ENCODE peak calls at places on chromosome 11, in nine cellular contexts. J is CD4-positive, CD25-positive, alpha-beta regulatory T cell; A is tibial nerve; N is gastrocnemius medialis; B is left lung; K is hepatocyte; D is GM23338; H is breast epithelium; T is pancreas. S is an unnamed sample.
A peak's percentile ranks its signal among the peaks of the same experiment; 100 is the strongest.

GRCh38 chr11:115333106-115333505 is 171.1 kb downstream of the CADM1 start:
- DNase-seq in K (no peak), J (no peak), N (no peak), D (peak; percentile 21), A (no peak), H (no peak), T (no peak), B (no peak), S (no peak)

GRCh38 chr11:110000858-110001257 is 92.3 kb upstream of the ZC3H12C start:
- DNase-seq in H (no peak), K (no peak), T (no peak), D (no peak), J (no peak), N (no peak), A (no peak), B (no peak), S (no peak)

GRCh38 chr11:104665631-104666030 is 232.6 kb downstream of the CASP12 start:
- DNase-seq in D (no peak), H (no peak), A (no peak), T (no peak), N (no peak), K (no peak), J (no peak), B (no peak), S (no peak)

GRCh38 chr11:43681543-43681942 is 1.0 kb downstream of the HSD17B12 start:
- DNase-seq in J (no peak), H (no peak), T (no peak), K (peak; percentile 12), D (peak; percentile 30), A (no peak), N (no peak), B (no peak), S (no peak)

GRCh38 chr11:31797227-31798056 is 13.7 kb downstream of the PAX6 start:
- DNase-seq in H (no peak), J (no peak), N (no peak), T (no peak), K (no peak), D (no peak), B (no peak), A (no peak), S (no peak)

GRCh38 chr11:84522331-84522730 is 1104.8 kb downstream of the DLG2 start:
- DNase-seq in T (no peak), K (no peak), N (no peak), H (no peak), B (no peak), D (no peak), J (no peak), A (no peak), S (no peak)

GRCh38 chr11:405976-406795 is 8.6 kb downstream of the SIGIRR start:
- DNase-seq in B (peak; percentile 74), T (peak; percentile 61), A (no peak), D (no peak), J (no peak), N (no peak), H (no peak), K (no peak), S (no peak)

GRCh38 chr11:1757861-1758610 is 5.7 kb downstream of the CTSD start:
- DNase-seq in J (peak; percentile 45), A (no peak), D (no peak), K (no peak), T (peak; percentile 49), N (no peak), B (peak; percentile 86), H (no peak), S (no peak)

GRCh38 chr11:12599408-12600143 is 74.6 kb upstream of the TEAD1 start:
- DNase-seq in D (peak; percentile 79), B (peak; percentile 91), J (peak; percentile 19), K (peak; percentile 57), T (peak; percentile 90), N (no peak), A (no peak), H (peak; percentile 56), S (peak; percentile 43)

GRCh38 chr11:8040261-8040920 is 40.6 kb upstream of the TUB start:
- DNase-seq in H (no peak), K (no peak), D (no peak), J (no peak), A (no peak), N (no peak), T (peak; percentile 20), B (no peak), S (no peak)

GRCh38 chr11:132913295-132913694 is 619.0 kb downstream of the OPCML start:
- DNase-seq in N (no peak), B (no peak), D (no peak), A (no peak), T (no peak), H (no peak), K (no peak), J (no peak), S (no peak)

GRCh38 chr11:95050595-95051202 is 1.5 kb downstream of the KDM4F start:
- DNase-seq in N (no peak), D (no peak), K (no peak), H (no peak), J (no peak), A (no peak), T (no peak), B (no peak), S (no peak)

GRCh38 chr11:72483412-72484186 is 49.3 kb upstream of the CLPB start:
- DNase-seq in K (peak; percentile 17), T (no peak), H (no peak), J (no peak), D (no peak), N (no peak), B (no peak), A (no peak), S (no peak)

GRCh38 chr11:5591613-5592012 is 4.8 kb upstream of the TRIM6 start:
- DNase-seq in J (no peak), B (no peak), N (no peak), H (no peak), D (no peak), T (no peak), K (no peak), A (no peak), S (no peak)

GRCh38 chr11:3095712-3096361 is 38.6 kb upstream of the CARS1 start:
- DNase-seq in K (peak; percentile 39), A (no peak), B (no peak), D (no peak), T (no peak), H (peak; percentile 41), N (no peak), J (no peak), S (no peak)

GRCh38 chr11:17277024-17277584 is 565 bp downstream of the NUCB2 start:
- DNase-seq in H (no peak), D (peak; percentile 27), K (peak; percentile 19), T (no peak), A (no peak), J (peak; percentile 52), B (no peak), N (peak; percentile 11), S (no peak)

GRCh38 chr11:119714590-119714989 is 14.4 kb downstream of the NECTIN1 start:
- DNase-seq in B (no peak), T (no peak), A (no peak), J (no peak), D (no peak), N (no peak), K (no peak), H (no peak), S (no peak)
- H3K27ac ChIP-seq in B (no peak overlapping the region), T (no peak overlapping the region), A (no peak overlapping the region), J (no peak overlapping the region), D (no peak overlapping the region), N (no peak overlapping the region), K (no peak overlapping the region), H (no peak overlapping the region), S (no peak overlapping the region)

GRCh38 chr11:108912587-108912986 is 247.7 kb downstream of the DDX10 start:
- DNase-seq in K (peak; percentile 23), T (no peak), J (no peak), H (no peak), A (no peak), N (no peak), B (no peak), D (no peak), S (no peak)

GRCh38 chr11:108902027-108902469 is 237.2 kb downstream of the DDX10 start:
- DNase-seq in N (no peak), B (no peak), J (no peak), A (no peak), D (no peak), K (peak; percentile 30), H (no peak), T (no peak), S (no peak)

GRCh38 chr11:108906329-108906728 is 241.5 kb downstream of the DDX10 start:
- DNase-seq in B (no peak), H (no peak), T (no peak), J (no peak), A (no peak), K (no peak), N (no peak), D (no peak), S (no peak)

GRCh38 chr11:108901359-108901758 is 236.5 kb downstream of the DDX10 start:
- DNase-seq in K (no peak), H (no peak), N (no peak), T (no peak), B (no peak), D (no peak), J (no peak), A (no peak), S (no peak)

DNA sequence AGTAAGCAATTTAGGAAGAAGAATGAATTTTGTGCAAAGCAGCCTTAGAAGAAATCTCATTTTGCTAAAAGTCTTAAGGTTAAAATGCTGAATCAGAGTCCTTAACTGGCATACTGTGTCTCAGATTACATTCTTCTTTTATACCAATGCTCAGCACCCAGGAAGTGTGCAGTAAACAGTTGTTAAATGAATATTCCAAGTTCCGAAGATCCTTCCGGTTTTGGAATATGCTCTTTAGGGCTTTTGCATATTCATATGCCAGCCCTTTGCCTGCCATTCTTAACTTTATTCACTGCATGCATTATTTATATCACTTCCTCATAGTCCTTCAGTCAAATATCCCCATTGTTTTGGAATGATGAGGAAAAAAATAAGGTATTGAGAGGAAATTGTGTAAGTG is 242.0 kb downstream of the DDX10 start:
- DNase-seq in J (no peak), K (no peak), N (no peak), T (no peak), D (no peak), H (no peak), A (no peak), B (no peak), S (no peak)
- H3K27ac ChIP-seq in J (no peak overlapping the region), K (no peak overlapping the region), N (peak overlapping the region; percentile 39), T (no peak overlapping the region), D (no peak overlapping the region), H (peak overlapping the region; percentile 49), A (no peak overlapping the region), B (no peak overlapping the region), S (no peak overlapping the region)

GRCh38 chr11:88535916-88536547 is 198.5 kb upstream of the CTSC start:
- DNase-seq in D (no peak), N (no peak), B (no peak), K (peak; percentile 17), J (no peak), H (no peak), A (no peak), T (no peak), S (no peak)
- H3K27ac ChIP-seq in D (no peak overlapping the region), N (no peak overlapping the region), B (peak overlapping the region; percentile 1), K (peak overlapping the region; percentile 12), J (no peak overlapping the region), H (no peak overlapping the region), A (peak overlapping the region; percentile 73), T (peak overlapping the region; percentile 54), S (no peak overlapping the region)

DNA sequence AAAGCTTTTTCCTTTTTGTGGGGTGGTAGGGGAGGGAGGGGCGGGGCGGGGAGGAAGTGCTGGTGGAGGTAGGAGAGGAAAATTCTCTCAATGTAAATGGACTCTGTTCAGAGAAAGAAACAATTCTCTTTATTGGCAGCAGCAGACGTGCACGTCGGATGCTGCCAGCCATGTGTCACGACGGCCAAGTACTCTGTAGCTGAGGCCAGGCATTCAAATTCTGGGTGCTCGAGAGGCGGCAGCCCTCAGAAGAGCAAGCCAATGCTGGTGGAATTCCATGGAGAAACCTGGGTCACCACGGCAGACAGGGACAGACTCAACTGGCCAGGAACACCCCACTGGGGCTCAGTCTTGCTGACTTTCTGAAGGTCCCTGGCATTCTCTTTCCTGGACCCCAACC is 90.8 kb downstream of the ABTB2 start:
- DNase-seq in K (peak; percentile 39), T (no peak), B (no peak), N (no peak), J (no peak), D (no peak), H (no peak), A (no peak), S (peak; percentile 37)
- H3K27ac ChIP-seq in K (peak overlapping the region; percentile 79), T (peak overlapping the region; percentile 5), B (no peak overlapping the region), N (no peak overlapping the region), J (no peak overlapping the region), D (no peak overlapping the region), H (peak overlapping the region; percentile 64), A (peak overlapping the region; percentile 76), S (peak overlapping the region; percentile 82)

S was measured in substantia nigra.